ENCODE peak calls at places on chromosomes 16 and 17, in five cellular contexts. E is AG04449, D is left kidney, A is tibial artery, V is cardiac muscle cell. N is an unnamed sample.

GRCh38 chr17:55734128-55734781 is 11.6 kb upstream of the TMEM100 start:
- DNase-seq in E (no peak), D (peak), A (no peak), V (peak), N (no peak)

GRCh38 chr16:85735225-85735722 is 15.6 kb downstream of the C16orf74 start:
- DNase-seq in E (no peak), D (peak), A (no peak), V (no peak), N (peak)

GRCh38 chr17:63685578-63685977 is 14.3 kb downstream of the LIMD2 start:
- DNase-seq in E (no peak), D (no peak), A (no peak), V (no peak), N (no peak)

GRCh38 chr17:43962479-43962878 is 8.7 kb upstream of the PYY start:
- DNase-seq in E (no peak), D (no peak), A (no peak), V (no peak), N (no peak)

GRCh38 chr16:30112197-30113030 is 923 bp downstream of the GDPD3 start:
- DNase-seq in E (no peak), D (peak), A (peak), V (peak), N (peak)

GRCh38 chr16:53884748-53885147 is 180.8 kb downstream of the FTO start:
- DNase-seq in E (no peak), D (no peak), A (no peak), V (no peak), N (no peak)

GRCh38 chr17:66654341-66654740 is 180.6 kb upstream of the CACNG5 start:
- DNase-seq in E (no peak), D (no peak), A (no peak), V (peak), N (no peak)

GRCh38 chr16:473046-474043 is 47.9 kb downstream of the RAB11FIP3 start:
- DNase-seq in E (no peak), D (no peak), A (no peak), V (no peak), N (no peak)

GRCh38 chr16:11581677-11582076 is 5.0 kb downstream of the LITAF start:
- DNase-seq in E (no peak), D (no peak), A (no peak), V (no peak), N (no peak)

GRCh38 chr17:63431939-63432804 is 13.9 kb downstream of the CYB561 start:
- DNase-seq in E (peak), D (peak), A (no peak), V (peak), N (no peak)

GRCh38 chr17:56777859-56778258 is 55.9 kb downstream of the C17orf67 start:
- DNase-seq in E (no peak), D (peak), A (no peak), V (no peak), N (no peak)

GRCh38 chr17:62109378-62109902 is 44.4 kb upstream of the MED13 start:
- DNase-seq in E (peak), D (peak), A (no peak), V (peak), N (peak)

GRCh38 chr16:28110074-28110473 is 46.6 kb upstream of the GSG1L start:
- DNase-seq in E (no peak), D (no peak), A (no peak), V (peak), N (no peak)

GRCh38 chr17:66855204-66855603 is 20.3 kb downstream of the CACNG5 start:
- DNase-seq in E (no peak), D (no peak), A (no peak), V (peak), N (no peak)

GRCh38 chr17:31649302-31649701 is 209.7 kb downstream of the COPRS start:
- DNase-seq in E (no peak), D (no peak), A (no peak), V (no peak), N (no peak)

GRCh38 chr16:17002557-17002956 is 468.2 kb downstream of the XYLT1 start:
- DNase-seq in E (no peak), D (no peak), A (no peak), V (no peak), N (no peak)

GRCh38 chr16:21973945-21974344 is 20.8 kb downstream of the UQCRC2 start:
- DNase-seq in E (no peak), D (no peak), A (no peak), V (no peak), N (no peak)

GRCh38 chr17:82201498-82201910 is 11.1 kb downstream of the CCDC57 start:
- DNase-seq in E (no peak), D (peak), A (no peak), V (no peak), N (no peak)

GRCh38 chr17:60819447-60820130 is 141.9 kb downstream of the BCAS3 start:
- DNase-seq in E (no peak), D (no peak), A (no peak), V (no peak), N (no peak)

GRCh38 chr16:62545039-62545438 is 508.8 kb upstream of the CDH8 start:
- DNase-seq in E (no peak), D (no peak), A (no peak), V (no peak), N (no peak)

GRCh38 chr17:50240876-50241275 is 33.4 kb upstream of the TMEM92 start:
- DNase-seq in E (no peak), D (no peak), A (no peak), V (peak), N (no peak)

GRCh38 chr17:44389723-44390202 is 314 bp upstream of the ITGA2B start:
- DNase-seq in E (no peak), D (no peak), A (no peak), V (no peak), N (no peak)

GRCh38 chr16:53982631-53983042 is 278.7 kb downstream of the FTO start:
- DNase-seq in E (no peak), D (no peak), A (no peak), V (no peak), N (no peak)

GRCh38 chr17:74767111-74767516 is 9.0 kb downstream of the NAT9 start:
- DNase-seq in E (no peak), D (no peak), A (no peak), V (no peak), N (no peak)

GRCh38 chr17:12987120-12987519 is 30.7 kb downstream of the ELAC2 start:
- DNase-seq in E (no peak), D (peak), A (no peak), V (no peak), N (no peak)

GRCh38 chr16:17138801-17139200 is 332.0 kb downstream of the XYLT1 start:
- DNase-seq in E (no peak), D (peak), A (no peak), V (no peak), N (no peak)

GRCh38 chr16:21179126-21179982 is 20.9 kb downstream of the LDAF1 start:
- DNase-seq in E (no peak), D (no peak), A (peak), V (no peak), N (no peak)

GRCh38 chr16:25126820-25127232 is 15.3 kb downstream of the LCMT1 start:
- DNase-seq in E (peak), D (peak), A (no peak), V (peak), N (no peak)

GRCh38 chr17:10099051-10099571 is 99.3 kb downstream of the GAS7 start:
- DNase-seq in E (peak), D (no peak), A (no peak), V (peak), N (no peak)

GRCh38 chr17:17514361-17514992 is 18.3 kb upstream of the RASD1 start:
- DNase-seq in E (no peak), D (no peak), A (no peak), V (no peak), N (no peak)

N was measured in GM06990.